ENCODE peak calls at places on chromosomes 6 and 20, in four cellular contexts. B is endothelial cell of umbilical vein, J is GM12878, W is GM23338. K is an unnamed sample.

GRCh38 chr20:17854307-17854903 is 114.2 kb downstream of the SNX5 start:
- DNase-seq in B (peak), J (no peak), W (peak), K (no peak)

GRCh38 chr6:166707045-166707444 is 80.0 kb upstream of the RPS6KA2 start:
- DNase-seq in B (peak), J (no peak), W (peak), K (no peak)

GRCh38 chr20:2236266-2236665 is 59.5 kb upstream of the TGM3 start:
- DNase-seq in B (peak), J (no peak), W (no peak), K (no peak)

GRCh38 chr6:143542915-143543314 is 31.4 kb upstream of the FUCA2 start:
- DNase-seq in B (no peak), J (no peak), W (no peak), K (no peak)

GRCh38 chr6:12271997-12272396 is 18.2 kb upstream of the EDN1 start:
- DNase-seq in B (no peak), J (no peak), W (no peak), K (no peak)

GRCh38 chr20:59807909-59808728 is 125.3 kb downstream of the SYCP2 start:
- DNase-seq in B (no peak), J (no peak), W (no peak), K (no peak)

GRCh38 chr6:36978687-36979086 is 7.3 kb downstream of the MTCH1 start:
- DNase-seq in B (no peak), J (no peak), W (no peak), K (no peak)

GRCh38 chr20:18223399-18223798 is 64.9 kb upstream of the ZNF133 start:
- DNase-seq in B (peak), J (no peak), W (no peak), K (no peak)

GRCh38 chr6:34531580-34532201 is 24.4 kb downstream of the SPDEF start:
- DNase-seq in B (peak), J (peak), W (peak), K (no peak)

GRCh38 chr6:7723041-7723447 is 2.9 kb upstream of the BMP6 start:
- DNase-seq in B (peak), J (no peak), W (peak), K (peak)

GRCh38 chr6:2948228-2949025 is 22.9 kb downstream of the SERPINB6 start:
- DNase-seq in B (no peak), J (no peak), W (no peak), K (no peak)

GRCh38 chr6:116011520-116011919 is 49.2 kb downstream of the FRK start:
- DNase-seq in B (no peak), J (peak), W (no peak), K (no peak)

GRCh38 chr20:16551601-16552419 is 21.4 kb downstream of the KIF16B start:
- DNase-seq in B (no peak), J (no peak), W (no peak), K (no peak)

GRCh38 chr20:41249371-41249770 is 68.2 kb downstream of the ZHX3 start:
- DNase-seq in B (peak), J (no peak), W (no peak), K (no peak)

GRCh38 chr20:52552181-52552872 is 360.7 kb upstream of the ZFP64 start:
- DNase-seq in B (no peak), J (no peak), W (peak), K (no peak)

GRCh38 chr6:158799051-158799792 is 19.9 kb downstream of the EZR start:
- DNase-seq in B (peak), J (no peak), W (no peak), K (peak)

GRCh38 chr6:70520575-70520974 is 46.2 kb upstream of the SDHAF4 start:
- DNase-seq in B (peak), J (no peak), W (no peak), K (no peak)

GRCh38 chr6:69279805-69280204 is 517.0 kb downstream of the LMBRD1 start:
- DNase-seq in B (no peak), J (no peak), W (peak), K (no peak)

GRCh38 chr6:124677874-124678273 is 284.4 kb upstream of the RNF217 start:
- DNase-seq in B (no peak), J (no peak), W (no peak), K (no peak)

GRCh38 chr6:142011156-142011555 is 121.6 kb upstream of the GJE1 start:
- DNase-seq in B (peak), J (no peak), W (no peak), K (no peak)

GRCh38 chr6:142292191-142292924 is 9.4 kb upstream of the ADGRG6 start:
- DNase-seq in B (no peak), J (no peak), W (no peak), K (no peak)

GRCh38 chr6:41257369-41258195 is 28.9 kb downstream of the TREM1 start:
- DNase-seq in B (peak), J (no peak), W (no peak), K (peak)

GRCh38 chr6:37696220-37696840 is 1.4 kb downstream of the MDGA1 start:
- DNase-seq in B (peak), J (no peak), W (peak), K (no peak)

GRCh38 chr6:57182017-57182432 is 9.9 kb downstream of the BAG2 start:
- DNase-seq in B (no peak), J (no peak), W (no peak), K (no peak)

GRCh38 chr6:148885154-148885870 is 138.5 kb downstream of the UST start:
- DNase-seq in B (peak), J (no peak), W (no peak), K (no peak)

GRCh38 chr6:2770171-2770570 is 5.0 kb downstream of the WRNIP1 start:
- DNase-seq in B (peak), J (no peak), W (peak), K (no peak)

GRCh38 chr20:49395183-49395582 is 87.3 kb downstream of the KCNB1 start:
- DNase-seq in B (no peak), J (no peak), W (no peak), K (no peak)

GRCh38 chr6:130575971-130576370 is 210.2 kb downstream of the TMEM200A start:
- DNase-seq in B (no peak), J (peak), W (no peak), K (no peak)

GRCh38 chr6:163420315-163420667 is 5.8 kb downstream of the QKI start:
- DNase-seq in B (no peak), J (no peak), W (no peak), K (no peak)

GRCh38 chr6:98044791-98045190 is 761.8 kb upstream of the MMS22L start:
- DNase-seq in B (no peak), J (no peak), W (no peak), K (no peak)

GRCh38 chr20:50670126-50670862 is 21.0 kb downstream of the RIPOR3 start:
- DNase-seq in B (no peak), J (no peak), W (no peak), K (no peak)

GRCh38 chr6:16683524-16684194 is 77.6 kb downstream of the ATXN1 start:
- DNase-seq in B (peak), J (no peak), W (no peak), K (no peak)

GRCh38 chr6:169724554-169725269 is 412 bp upstream of the PHF10 start:
- DNase-seq in B (no peak), J (no peak), W (peak), K (no peak)

GRCh38 chr6:117605169-117605826 is 3.0 kb upstream of the GOPC start:
- DNase-seq in B (peak), J (peak), W (peak), K (no peak)

GRCh38 chr20:35120012-35120701 is 27.0 kb downstream of the EDEM2 start:
- DNase-seq in B (peak), J (no peak), W (no peak), K (no peak)

GRCh38 chr6:38150681-38151296 is 331.3 kb downstream of the ZFAND3 start:
- DNase-seq in B (no peak), J (no peak), W (no peak), K (no peak)

DNA sequence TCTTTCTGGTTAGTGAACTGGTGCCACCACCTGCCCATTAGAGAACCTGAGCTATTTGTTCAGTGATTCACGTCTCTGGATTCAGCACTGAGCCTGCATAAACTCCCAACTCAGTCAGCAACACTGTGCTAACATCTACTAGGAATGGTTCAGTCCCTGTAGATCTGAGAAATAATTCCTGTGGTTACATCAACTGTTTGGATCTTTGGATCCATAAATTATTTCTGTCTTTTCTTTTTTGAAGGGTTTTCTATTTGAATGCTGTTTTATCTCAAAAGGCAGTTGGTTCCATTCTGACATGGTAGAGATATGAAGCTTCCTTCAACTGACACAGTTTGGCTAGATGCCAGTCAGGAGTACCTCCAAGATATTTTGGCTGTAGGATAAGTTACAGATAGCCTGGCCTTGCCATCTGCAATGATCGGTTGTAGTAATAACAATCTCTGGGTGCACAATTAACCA is 125.9 kb downstream of the TRMT11 start:
- DNase-seq in B (no peak), J (no peak), W (no peak), K (no peak)
- TF ChIP-seq POLR2AphosphoS5 in B (no peak), J (no peak), W (no peak), K (no peak)

DNA sequence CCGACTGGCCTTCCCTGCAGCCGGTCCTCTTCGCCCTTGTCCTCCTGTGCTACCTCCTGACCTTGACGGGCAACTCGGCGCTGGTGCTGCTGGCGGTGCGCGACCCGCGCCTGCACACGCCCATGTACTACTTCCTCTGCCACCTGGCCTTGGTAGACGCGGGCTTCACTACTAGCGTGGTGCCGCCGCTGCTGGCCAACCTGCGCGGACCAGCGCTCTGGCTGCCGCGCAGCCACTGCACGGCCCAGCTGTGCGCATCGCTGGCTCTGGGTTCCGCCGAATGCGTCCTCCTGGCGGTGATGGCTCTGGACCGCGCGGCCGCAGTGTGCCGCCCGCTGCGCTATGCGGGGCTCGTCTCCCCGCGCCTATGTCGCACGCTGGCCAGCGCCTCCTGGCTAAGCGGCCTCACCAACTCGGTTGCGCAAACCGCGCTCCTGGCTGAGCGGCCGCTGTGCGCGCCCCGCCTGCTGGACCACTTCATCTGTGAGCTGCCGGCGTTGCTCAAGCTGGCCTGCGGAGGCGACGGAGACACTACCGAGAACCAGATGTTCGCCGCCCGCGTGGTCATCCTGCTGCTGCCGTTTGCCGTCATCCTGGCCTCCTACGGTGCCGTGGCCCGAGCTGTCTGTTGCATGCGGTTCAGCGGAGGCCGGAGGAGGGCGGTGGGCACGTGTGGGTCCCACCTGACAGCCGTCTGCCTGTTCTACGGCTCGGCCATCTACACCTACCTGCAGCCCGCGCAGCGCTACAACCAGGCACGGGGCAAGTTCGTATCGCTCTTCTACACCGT is 6.1 kb downstream of the UBD start:
- DNase-seq in B (peak), J (no peak), W (peak), K (no peak)
- TF ChIP-seq EZH2 in B (peak), J (no peak), W (no peak), K (no peak)

DNA sequence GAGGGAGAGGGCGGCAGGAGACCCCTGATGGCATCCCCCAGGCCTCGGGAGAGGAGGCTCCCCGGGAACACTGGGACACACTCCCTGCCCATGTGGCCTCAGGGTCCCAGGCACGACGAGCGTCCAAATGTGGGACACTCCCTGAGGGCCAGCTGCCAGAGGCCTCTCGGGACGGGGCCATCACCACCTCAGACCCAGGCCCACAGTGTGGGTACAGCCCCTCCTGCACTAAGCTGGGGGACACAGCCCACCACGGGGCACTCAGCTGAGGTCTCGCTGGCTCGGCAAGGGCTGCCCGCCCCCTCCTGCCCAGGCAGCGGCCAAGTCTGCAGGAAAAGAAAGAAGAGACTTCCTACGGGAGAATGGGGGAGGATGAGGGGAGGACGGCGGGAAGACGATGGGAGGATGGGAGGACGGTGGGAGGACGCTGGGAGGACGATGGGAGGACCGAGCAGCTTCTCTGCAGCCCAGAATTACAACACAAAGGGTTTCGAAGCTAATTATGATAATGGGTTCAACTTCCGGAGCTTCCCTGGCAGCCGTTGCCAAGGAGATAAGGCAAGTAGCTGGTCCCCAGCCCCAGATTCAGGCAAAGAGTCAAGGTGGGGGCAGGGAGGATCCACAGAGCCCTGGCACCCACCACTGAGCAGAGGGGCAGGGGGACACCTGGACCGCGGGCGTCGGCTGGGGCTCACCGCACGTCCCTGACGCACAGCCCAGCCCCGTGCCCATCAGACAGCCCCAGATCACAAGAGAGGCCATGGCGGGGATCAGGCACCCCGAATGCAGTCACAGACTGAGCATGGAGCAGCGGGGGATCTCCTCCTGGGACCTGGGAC is 17.5 kb downstream of the KCNQ2 start:
- DNase-seq in B (no peak), J (no peak), W (no peak), K (no peak)
- TF ChIP-seq POLR2AphosphoS5 in B (no peak), J (no peak), W (no peak), K (no peak)

GRCh38 chr20:48247961-48248360 is 462.7 kb upstream of the SULF2 start:
- DNase-seq in B (no peak), J (no peak), W (no peak), K (no peak)

GRCh38 chr20:48241482-48241881 is 456.2 kb upstream of the SULF2 start:
- DNase-seq in B (no peak), J (no peak), W (no peak), K (no peak)

GRCh38 chr20:48242623-48243022 is 457.3 kb upstream of the SULF2 start:
- DNase-seq in B (no peak), J (no peak), W (no peak), K (no peak)

DNA sequence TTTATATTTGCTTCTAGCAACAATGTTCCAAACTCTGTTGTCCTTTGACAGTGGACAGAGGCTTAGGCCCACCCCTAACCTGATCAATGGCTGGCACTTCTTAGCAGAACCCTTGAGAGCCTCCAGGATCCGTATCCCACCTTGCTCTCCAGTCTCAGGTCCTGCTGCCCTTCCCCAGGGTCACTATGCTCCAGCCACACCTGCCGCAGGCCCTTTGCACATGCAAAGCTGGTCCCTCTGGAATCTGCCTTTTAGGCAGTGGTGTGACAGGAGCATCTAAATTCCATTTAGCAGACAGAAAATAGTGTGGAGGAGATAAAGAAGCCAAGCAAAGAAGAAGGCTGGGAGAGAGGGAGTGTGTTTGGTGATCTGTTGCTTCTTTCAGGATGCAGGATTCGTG is 461.1 kb upstream of the SULF2 start:
- DNase-seq in B (no peak), J (no peak), W (no peak), K (no peak)
- TF ChIP-seq EZH2 in B (no peak), J (no peak), W (no peak), K (no peak)

GRCh38 chr6:92635553-92636153 is 783.7 kb downstream of the EPHA7 start:
- DNase-seq in B (no peak), J (no peak), W (no peak), K (no peak)
- TF ChIP-seq POLR2AphosphoS5 in B (no peak), J (no peak), W (no peak), K (no peak)

GRCh38 chr20:46305331-46305972 is 2.8 kb downstream of the CDH22 start:
- DNase-seq in B (no peak), J (no peak), W (no peak), K (no peak)

GRCh38 chr20:46305973-46306360 is 2.3 kb downstream of the CDH22 start:
- DNase-seq in B (no peak), J (no peak), W (no peak), K (no peak)

GRCh38 chr20:46307999-46308257 is 370 bp downstream of the CDH22 start:
- DNase-seq in B (no peak), J (no peak), W (no peak), K (no peak)

GRCh38 chr20:46307139-46307998 is 929 bp downstream of the CDH22 start:
- DNase-seq in B (peak), J (no peak), W (peak), K (no peak)

GRCh38 chr20:46306743-46307138 is 1.6 kb downstream of the CDH22 start:
- DNase-seq in B (no peak), J (no peak), W (no peak), K (no peak)
- TF ChIP-seq EZH2 in B (no peak), J (no peak), W (no peak), K (no peak)

GRCh38 chr6:150880336-150880735 is 14.8 kb downstream of the MTHFD1L start:
- DNase-seq in B (no peak), J (no peak), W (no peak), K (no peak)

GRCh38 chr6:150878347-150879213 is 13.1 kb downstream of the MTHFD1L start:
- DNase-seq in B (no peak), J (no peak), W (peak), K (no peak)

GRCh38 chr6:150877928-150878327 is 12.4 kb downstream of the MTHFD1L start:
- DNase-seq in B (no peak), J (no peak), W (no peak), K (no peak)

GRCh38 chr6:150874184-150874583 is 8.7 kb downstream of the MTHFD1L start:
- DNase-seq in B (no peak), J (no peak), W (peak), K (no peak)

DNA sequence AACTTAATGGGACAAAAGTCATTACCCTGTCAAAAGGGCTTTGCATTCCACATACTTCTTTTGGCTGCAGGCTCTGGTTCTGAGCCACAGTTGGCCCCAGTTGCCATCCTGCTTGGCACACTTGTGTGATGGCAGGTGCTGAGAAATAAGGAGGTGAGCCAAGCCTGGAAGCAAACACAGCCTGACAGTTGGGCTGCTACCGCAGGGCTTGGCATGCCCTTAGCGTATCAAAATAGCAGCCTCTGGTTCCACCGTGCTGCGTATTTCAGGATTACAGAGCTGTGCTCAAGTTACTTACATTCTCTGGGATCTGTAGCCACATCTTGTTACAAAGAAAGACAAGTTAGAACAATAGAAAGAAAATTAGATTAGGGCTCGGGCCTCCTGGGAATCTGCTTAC is 11.1 kb downstream of the MTHFD1L start:
- DNase-seq in B (no peak), J (no peak), W (peak), K (no peak)
- TF ChIP-seq POLR2AphosphoS5 in B (no peak), J (no peak), W (no peak), K (no peak)

GRCh38 chr6:135182120-135182992 is 1.2 kb downstream of the MYB start:
- DNase-seq in B (peak), J (no peak), W (peak), K (no peak)
- TF ChIP-seq EZH2 in B (peak), J (no peak), W (peak), K (no peak)

GRCh38 chr6:108946695-108947094 is 98.5 kb downstream of the ARMC2 start:
- DNase-seq in B (no peak), J (no peak), W (no peak), K (no peak)

GRCh38 chr6:108947114-108947854 is 99.1 kb downstream of the ARMC2 start:
- DNase-seq in B (no peak), J (no peak), W (no peak), K (no peak)

GRCh38 chr6:108944707-108945685 is 96.8 kb downstream of the ARMC2 start:
- DNase-seq in B (no peak), J (no peak), W (no peak), K (no peak)

GRCh38 chr6:108944058-108944457 is 95.8 kb downstream of the ARMC2 start:
- DNase-seq in B (no peak), J (no peak), W (no peak), K (no peak)

GRCh38 chr6:108945686-108946158 is 97.5 kb downstream of the ARMC2 start:
- DNase-seq in B (no peak), J (no peak), W (peak), K (no peak)
- TF ChIP-seq POLR2AphosphoS5 in B (no peak), J (no peak), W (no peak), K (no peak)

K was measured in SK-N-MC.